ENCODE peak calls at places on chromosomes 12 and 14, in ten cellular contexts. G is activated CD8-positive, alpha-beta memory T cell treated with anti-CD3 and anti-CD28 coated beads, Interleukin-2, amount 50 U/mL, for 4 hours; K is activated CD4-positive, alpha-beta T cell treated with anti-CD3 and anti-CD28 coated beads, Interleukin-2, amount 50 U/mL, for 1 hour; S is fibroblast of villous mesenchyme; V is stimulated activated CD8-positive, alpha-beta memory T cell treated with anti-CD3 and anti-CD28 coated beads, Interleukin-15, amount 100 ng/mL, for 4 hours; F is stimulated activated CD4-positive, alpha-beta T cell treated with anti-CD3 and anti-CD28 coated beads, TNF-alpha, amount 100 ng/mL, for 24 hours; X is activated B cell treated with CpG ODN at 0.5 μM for 24 hours; E is iris pigment epithelial cell; B is cardiac fibroblast; W is OCI-LY7. J is an unnamed sample.

GRCh38 chr14:104085032-104085888 is at the start of gene ASPG:
- DNase-seq in S (no peak), G (no peak), B (no peak), W (peak), X (peak), V (no peak), E (no peak), F (no peak), K (no peak), J (no peak)

GRCh38 chr12:13436696-13437391 is 240.3 kb downstream of the EMP1 start:
- DNase-seq in B (peak), X (no peak), F (no peak), G (no peak), V (no peak), W (no peak), K (no peak), E (peak), S (peak), J (no peak)

GRCh38 chr12:69570545-69571399 is 14.5 kb upstream of the CCT2 start:
- DNase-seq in F (peak), W (peak), B (peak), E (peak), X (no peak), V (no peak), K (peak), S (peak), G (peak), J (no peak)

GRCh38 chr12:5204271-5204670 is 160.6 kb downstream of the KCNA5 start:
- DNase-seq in K (no peak), B (no peak), S (no peak), F (no peak), E (no peak), G (no peak), V (no peak), W (no peak), X (no peak), J (no peak)

GRCh38 chr12:6294533-6295186 is 15.8 kb upstream of the PLEKHG6 start:
- DNase-seq in E (peak), B (no peak), X (no peak), G (no peak), V (no peak), S (peak), F (no peak), K (no peak), W (no peak), J (no peak)

GRCh38 chr14:76391981-76392690 is 16.2 kb downstream of the ESRRB start:
- DNase-seq in W (no peak), G (no peak), V (no peak), S (no peak), F (no peak), K (no peak), E (no peak), B (no peak), X (no peak), J (no peak)

GRCh38 chr12:31488737-31489338 is 102.1 kb downstream of the DENND5B start:
- DNase-seq in B (no peak), X (no peak), F (no peak), G (no peak), K (no peak), E (no peak), S (no peak), V (no peak), W (no peak), J (no peak)

GRCh38 chr14:96265387-96265786 is 9.4 kb downstream of the BDKRB1 start:
- DNase-seq in E (no peak), K (no peak), G (no peak), F (no peak), B (no peak), W (no peak), V (no peak), S (no peak), X (no peak), J (no peak)

GRCh38 chr14:29527286-29527685 is 400.4 kb downstream of the PRKD1 start:
- DNase-seq in F (no peak), E (no peak), K (no peak), X (no peak), B (no peak), W (no peak), G (no peak), V (no peak), S (no peak), J (no peak)

GRCh38 chr12:52061470-52062166 is 8.2 kb upstream of the ATG101 start:
- DNase-seq in W (no peak), V (no peak), K (no peak), G (no peak), F (no peak), X (no peak), B (no peak), S (no peak), E (no peak), J (no peak)

GRCh38 chr12:48197549-48197966 is 5.5 kb downstream of the OR10AD1 start:
- DNase-seq in S (no peak), G (no peak), F (no peak), E (peak), V (no peak), W (peak), X (no peak), K (no peak), B (peak), J (no peak)

GRCh38 chr12:109880049-109880931 is at the start of gene GLTP:
- DNase-seq in S (peak), W (peak), E (peak), V (peak), G (peak), B (peak), X (peak), F (peak), K (peak), J (no peak)

GRCh38 chr12:42603246-42603645 is 13.7 kb upstream of the PRICKLE1 start:
- DNase-seq in W (no peak), V (no peak), G (no peak), E (no peak), X (no peak), K (no peak), F (no peak), B (no peak), S (no peak), J (no peak)

GRCh38 chr14:69234106-69234505 is 25.9 kb upstream of the GALNT16 start:
- DNase-seq in E (peak), K (no peak), X (no peak), B (no peak), W (no peak), G (no peak), S (no peak), F (no peak), V (no peak), J (no peak)

GRCh38 chr14:36361210-36361853 is 40.9 kb upstream of the MBIP start:
- DNase-seq in W (no peak), E (no peak), V (no peak), F (no peak), X (no peak), S (no peak), B (no peak), G (no peak), K (no peak), J (no peak)

GRCh38 chr12:32482226-32482625 is 82.9 kb downstream of the FGD4 start:
- DNase-seq in X (no peak), F (no peak), B (peak), K (no peak), W (peak), V (no peak), E (peak), G (no peak), S (no peak), J (no peak)

GRCh38 chr14:61535032-61535431 is 160.3 kb upstream of the HIF1A start:
- DNase-seq in V (no peak), X (no peak), E (no peak), S (no peak), K (no peak), W (no peak), G (no peak), F (no peak), B (no peak), J (no peak)

GRCh38 chr12:14138495-14138894 is 157.1 kb upstream of the GRIN2B start:
- DNase-seq in S (no peak), G (no peak), X (no peak), K (no peak), F (no peak), B (no peak), W (peak), E (no peak), V (no peak), J (no peak)

GRCh38 chr12:120212301-120212700 is 11.4 kb upstream of the RPLP0 start:
- DNase-seq in F (no peak), G (no peak), V (no peak), X (no peak), K (no peak), W (no peak), E (no peak), B (no peak), S (no peak), J (no peak)

GRCh38 chr14:60093088-60093487 is 1.4 kb downstream of the PCNX4 start:
- DNase-seq in S (peak), B (peak), K (no peak), G (no peak), V (no peak), F (no peak), X (no peak), W (no peak), E (peak), J (no peak)

GRCh38 chr14:61569783-61570182 is 125.5 kb upstream of the HIF1A start:
- DNase-seq in G (peak), X (no peak), W (peak), S (peak), B (peak), E (peak), K (peak), V (no peak), F (no peak), J (no peak)

GRCh38 chr12:116302200-116303075 is 24.9 kb upstream of the MED13L start:
- DNase-seq in F (no peak), V (no peak), K (no peak), E (no peak), B (no peak), G (no peak), S (no peak), X (no peak), W (no peak), J (no peak)

GRCh38 chr12:11667159-11667558 is 17.7 kb downstream of the ETV6 start:
- DNase-seq in G (no peak), X (no peak), E (no peak), K (no peak), S (no peak), B (no peak), F (no peak), W (no peak), V (no peak), J (no peak)

GRCh38 chr12:45762185-45763110 is 32.9 kb downstream of the ARID2 start:
- DNase-seq in S (peak), K (no peak), B (peak), E (peak), G (no peak), X (no peak), V (no peak), W (peak), F (no peak), J (peak)

GRCh38 chr12:128606040-128606439 is 217.7 kb downstream of the SLC15A4 start:
- DNase-seq in G (no peak), W (no peak), E (no peak), K (no peak), X (no peak), B (no peak), S (no peak), F (no peak), V (no peak), J (no peak)

GRCh38 chr14:24335461-24336146 is 733 bp upstream of the ADCY4 start:
- DNase-seq in X (no peak), V (no peak), K (no peak), F (no peak), W (no peak), G (no peak), E (no peak), S (no peak), B (no peak), J (no peak)

GRCh38 chr14:69592923-69593677 is 18.3 kb upstream of the SUSD6 start:
- DNase-seq in V (no peak), X (peak), W (no peak), B (peak), F (no peak), S (peak), K (no peak), E (peak), G (no peak), J (no peak)

GRCh38 chr12:7872565-7873304 is at the start of gene SLC2A14:
- DNase-seq in K (no peak), B (no peak), X (no peak), E (no peak), W (peak), F (no peak), V (no peak), S (no peak), G (no peak), J (no peak)

GRCh38 chr14:37179896-37180502 is 7.6 kb upstream of the SLC25A21 start:
- DNase-seq in G (no peak), W (no peak), K (no peak), B (no peak), S (no peak), E (peak), F (no peak), X (no peak), V (no peak), J (no peak)

GRCh38 chr12:34405286-34406227 is 383.3 kb downstream of the ALG10 start:
- DNase-seq in S (no peak), B (no peak), V (no peak), X (peak), F (no peak), K (no peak), W (no peak), G (peak), E (no peak), J (no peak)

GRCh38 chr14:77044776-77045569 is 16.5 kb upstream of the IRF2BPL start:
- DNase-seq in E (no peak), X (no peak), V (no peak), G (no peak), F (no peak), B (peak), K (no peak), S (peak), W (no peak), J (no peak)

GRCh38 chr12:31029916-31030562 is 43.6 kb upstream of the DDX11 start:
- DNase-seq in V (no peak), F (no peak), K (no peak), B (no peak), G (no peak), W (peak), E (no peak), X (no peak), S (no peak), J (no peak)

GRCh38 chr12:127623362-127623761 is 643.6 kb upstream of the TMEM132C start:
- DNase-seq in F (no peak), E (no peak), V (no peak), W (no peak), B (no peak), G (no peak), X (no peak), S (no peak), K (no peak), J (no peak)

GRCh38 chr12:43969882-43970281 is 134.0 kb downstream of the TMEM117 start:
- DNase-seq in V (no peak), B (peak), F (no peak), G (no peak), W (no peak), K (no peak), X (no peak), S (peak), E (peak), J (peak)

GRCh38 chr14:63478024-63478423 is 65.2 kb downstream of the PPP2R5E start:
- DNase-seq in K (no peak), B (no peak), F (peak), S (peak), E (no peak), X (no peak), W (peak), G (no peak), V (no peak), J (no peak)

GRCh38 chr14:34498684-34499412 is 36.8 kb upstream of the SPTSSA start:
- DNase-seq in K (no peak), B (peak), W (peak), G (no peak), E (peak), F (no peak), V (no peak), X (no peak), S (peak), J (no peak)

GRCh38 chr14:41299924-41300323 is 306.8 kb upstream of the LRFN5 start:
- DNase-seq in V (no peak), B (no peak), E (no peak), G (no peak), K (no peak), W (no peak), X (no peak), F (no peak), S (no peak), J (no peak)

GRCh38 chr12:75578546-75578945 is 67.1 kb upstream of the KRR1 start:
- DNase-seq in G (no peak), V (no peak), W (no peak), S (no peak), F (no peak), X (no peak), K (no peak), E (no peak), B (no peak), J (no peak)